ENCODE peak calls at places on chromosomes 7 and 10, in seven cellular contexts. C is T-cell, H is smooth muscle cell of the brain vasculature, S is endothelial cell, Y is T follicular helper cell, O is fibroblast of lung, V is NCI-H1417. P is an unnamed sample.

GRCh38 chr7:55415173-55415778 is 50.1 kb downstream of the LANCL2 start:
- DNase-seq in S (peak), V (peak), O (peak), C (peak), H (peak), Y (peak), P (peak)

GRCh38 chr10:122157451-122157850 is 113.6 kb upstream of the BTBD16 start:
- DNase-seq in H (no peak), O (peak), V (no peak), C (no peak), Y (no peak), S (no peak), P (no peak)

GRCh38 chr7:44391171-44391570 is 65.8 kb upstream of the CAMK2B start:
- DNase-seq in H (no peak), S (no peak), Y (no peak), V (peak), O (no peak), C (no peak), P (peak)

GRCh38 chr7:150567846-150568245 is 656 bp downstream of the GIMAP4 start:
- DNase-seq in V (no peak), H (no peak), Y (no peak), S (no peak), O (no peak), C (no peak), P (no peak)

GRCh38 chr7:87152897-87153641 is 816 bp downstream of the DMTF1 start:
- DNase-seq in V (peak), C (no peak), H (no peak), Y (no peak), S (peak), O (peak), P (peak)

GRCh38 chr7:67618569-67619543 is 622.2 kb downstream of the TYW1 start:
- DNase-seq in S (no peak), Y (no peak), V (no peak), O (peak), H (no peak), C (no peak), P (no peak)

GRCh38 chr10:88409236-88409635 is 173.9 kb downstream of the RNLS start:
- DNase-seq in S (no peak), H (no peak), V (no peak), O (peak), Y (no peak), C (no peak), P (no peak)

GRCh38 chr7:77439572-77439971 is 23.4 kb upstream of the GSAP start:
- DNase-seq in H (no peak), V (peak), C (no peak), Y (no peak), S (no peak), O (no peak), P (no peak)

GRCh38 chr7:158126661-158127060 is 461.0 kb downstream of the PTPRN2 start:
- DNase-seq in V (no peak), S (no peak), H (no peak), Y (no peak), C (no peak), O (no peak), P (no peak)